ENCODE peak calls at places on chromosomes 6 and 20, in five cellular contexts. Q, U, M, N and B are unnamed samples.

GRCh38 chr6:135128268-135128914 is 52.7 kb upstream of the MYB start:
- DNase-seq in Q (no peak), U (no peak), M (no peak), N (no peak), B (no peak)

GRCh38 chr6:11412011-11412424 is 125.5 kb upstream of the TMEM170B start:
- DNase-seq in Q (no peak), U (no peak), M (no peak), N (no peak), B (no peak)

GRCh38 chr6:11714116-11714797 is 64.3 kb downstream of the ADTRP start:
- DNase-seq in Q (peak), U (no peak), M (no peak), N (no peak), B (no peak)

GRCh38 chr20:49674383-49675352 is 39.0 kb downstream of the B4GALT5 start:
- DNase-seq in Q (no peak), U (no peak), M (peak), N (no peak), B (peak)

GRCh38 chr20:36454664-36455427 is 86.5 kb upstream of the MYL9 start:
- DNase-seq in Q (no peak), U (no peak), M (no peak), N (no peak), B (peak)

GRCh38 chr6:63460971-63461370 is 111.3 kb upstream of the LOC128125822 start:
- DNase-seq in Q (no peak), U (no peak), M (no peak), N (no peak), B (no peak)

GRCh38 chr6:47651505-47651944 is 46.9 kb upstream of the ADGRF4 start:
- DNase-seq in Q (no peak), U (no peak), M (no peak), N (no peak), B (no peak)

GRCh38 chr6:11085758-11086435 is 7.7 kb upstream of the SMIM13 start:
- DNase-seq in Q (no peak), U (no peak), M (no peak), N (no peak), B (no peak)

GRCh38 chr6:148272084-148272483 is 70.6 kb upstream of the SASH1 start:
- DNase-seq in Q (no peak), U (no peak), M (no peak), N (no peak), B (no peak)

GRCh38 chr6:67131827-67132226 is 1424.8 kb upstream of the EYS start:
- DNase-seq in Q (no peak), U (no peak), M (no peak), N (no peak), B (no peak)

GRCh38 chr20:62427172-62428007 is at the start of gene RBBP8NL:
- DNase-seq in Q (no peak), U (no peak), M (peak), N (no peak), B (peak)

GRCh38 chr20:19688031-19688806 is 69.8 kb upstream of the RIN2 start:
- DNase-seq in Q (no peak), U (peak), M (peak), N (peak), B (peak)

DNA sequence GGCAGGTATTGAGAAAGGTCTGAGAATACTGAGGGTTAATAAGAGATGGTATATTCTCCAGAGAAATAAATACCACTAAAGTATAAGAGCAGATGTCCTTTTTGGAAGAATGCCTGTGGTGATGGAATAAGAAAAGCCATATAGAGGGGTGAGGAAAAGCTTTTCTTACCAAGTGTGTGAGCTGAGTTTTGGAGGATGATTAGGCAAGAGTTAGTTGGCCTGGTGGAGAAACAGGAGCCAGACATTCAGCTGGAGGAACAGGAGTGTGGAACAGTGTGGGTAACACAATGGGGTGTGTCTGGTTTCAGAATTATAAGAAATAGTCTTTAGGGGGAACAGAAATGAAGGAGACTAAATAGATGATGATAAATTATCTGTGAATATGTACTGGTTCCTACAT is 19.9 kb downstream of the ZNF451 start:
- DNase-seq in Q (no peak), U (no peak), M (no peak), N (no peak), B (no peak)
- TF ChIP-seq JUND in Q (no peak), U (no peak), M (no peak), N (no peak), B (no peak)

GRCh38 chr20:34573541-34573940 is 15.0 kb downstream of the MAP1LC3A start:
- DNase-seq in Q (no peak), U (no peak), M (no peak), N (no peak), B (no peak)

GRCh38 chr20:34567885-34568865 is 9.7 kb downstream of the MAP1LC3A start:
- DNase-seq in Q (no peak), U (no peak), M (no peak), N (no peak), B (no peak)

GRCh38 chr20:34569598-34569997 is 11.1 kb downstream of the MAP1LC3A start:
- DNase-seq in Q (no peak), U (no peak), M (no peak), N (no peak), B (no peak)

GRCh38 chr20:34571753-34572152 is 13.2 kb downstream of the MAP1LC3A start:
- DNase-seq in Q (no peak), U (no peak), M (no peak), N (no peak), B (no peak)

DNA sequence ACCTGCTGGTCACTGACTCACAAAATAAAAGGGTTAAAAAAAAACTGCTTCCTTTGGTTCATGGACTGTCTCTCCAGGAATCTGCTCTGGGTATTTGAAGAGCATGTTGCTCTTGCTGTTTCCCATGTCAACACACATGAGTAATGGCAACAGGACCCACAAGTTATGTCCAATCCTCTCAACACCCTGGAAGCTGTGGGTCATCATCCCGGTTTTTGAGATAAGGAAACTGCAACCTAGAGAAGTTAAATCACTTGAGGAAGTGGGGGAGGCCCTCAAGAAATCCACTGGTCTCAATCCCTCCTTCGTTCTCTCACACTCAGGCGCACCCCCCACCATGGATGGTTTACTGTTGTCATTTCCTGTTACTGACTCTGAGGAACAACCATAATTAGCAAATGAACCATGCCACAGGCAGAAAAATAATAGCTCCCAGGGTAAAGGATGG is 12.4 kb downstream of the MAP1LC3A start:
- DNase-seq in Q (no peak), U (no peak), M (no peak), N (peak), B (no peak)
- TF ChIP-seq JUND in Q (no peak), U (no peak), M (no peak), N (peak), B (no peak)

GRCh38 chr6:156273065-156273711 is 504.0 kb upstream of the ARID1B start:
- DNase-seq in Q (no peak), U (no peak), M (no peak), N (no peak), B (no peak)

GRCh38 chr6:156269751-156270369 is 507.3 kb upstream of the ARID1B start:
- DNase-seq in Q (no peak), U (no peak), M (no peak), N (no peak), B (no peak)

GRCh38 chr6:156268849-156269248 is 508.3 kb upstream of the ARID1B start:
- DNase-seq in Q (no peak), U (no peak), M (no peak), N (no peak), B (no peak)
- TF ChIP-seq JUND in Q (no peak), U (no peak), M (no peak), N (no peak), B (no peak)

GRCh38 chr20:23602699-23603098 is 3.0 kb downstream of the CST9 start:
- DNase-seq in Q (no peak), U (no peak), M (no peak), N (no peak), B (no peak)

GRCh38 chr20:23602261-23602660 is 3.5 kb downstream of the CST9 start:
- DNase-seq in Q (no peak), U (no peak), M (no peak), N (no peak), B (no peak)

GRCh38 chr20:23605867-23606651 is at the start of gene CST9:
- DNase-seq in Q (no peak), U (no peak), M (no peak), N (no peak), B (no peak)

GRCh38 chr20:23603321-23603720 is 2.4 kb downstream of the CST9 start:
- DNase-seq in Q (no peak), U (no peak), M (no peak), N (no peak), B (no peak)

DNA sequence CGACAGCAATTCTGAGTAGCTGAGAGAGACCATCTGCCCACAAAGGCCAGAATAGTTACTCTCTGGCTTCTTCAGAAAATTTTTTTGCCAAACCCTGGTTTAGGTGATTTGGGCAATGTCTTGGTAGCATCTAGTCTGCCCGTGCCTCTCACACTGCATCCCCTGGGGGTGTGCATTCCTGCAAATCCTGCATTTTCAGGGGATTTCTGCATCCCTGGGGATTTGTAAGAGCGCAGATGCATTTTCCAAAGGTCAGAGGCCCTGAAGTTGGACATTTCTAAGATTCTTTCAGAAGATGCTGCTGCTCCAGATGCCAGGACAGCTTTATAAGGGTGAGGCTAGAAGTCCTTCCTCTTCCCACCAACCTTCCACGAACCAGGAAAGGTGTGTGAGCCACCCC is 4.0 kb downstream of the CST9 start:
- DNase-seq in Q (no peak), U (no peak), M (no peak), N (no peak), B (no peak)
- TF ChIP-seq JUND in Q (no peak), U (no peak), M (no peak), N (no peak), B (no peak)

GRCh38 chr6:138719011-138719635 is 54.4 kb upstream of the CCDC28A start:
- DNase-seq in Q (no peak), U (no peak), M (no peak), N (no peak), B (no peak)
- TF ChIP-seq JUND in Q (no peak), U (no peak), M (no peak), N (no peak), B (no peak)

DNA sequence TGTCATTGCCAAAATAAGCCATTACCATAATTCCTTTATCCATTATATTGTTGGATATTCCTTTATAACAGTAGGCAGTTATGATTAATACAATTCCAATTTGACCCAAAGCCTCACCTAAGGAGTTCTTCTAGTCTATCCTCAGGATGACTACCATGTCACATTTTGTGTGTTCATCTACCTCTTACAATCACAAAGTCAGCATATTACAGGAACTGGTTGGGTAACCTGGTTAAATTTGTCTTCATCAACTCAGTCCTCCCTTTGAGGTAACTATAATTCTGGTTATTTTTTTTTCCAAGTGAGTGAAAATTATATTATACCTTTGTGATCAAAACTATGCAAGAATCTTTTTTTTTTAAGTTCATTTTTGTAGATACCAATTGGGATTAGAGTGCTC is 540.5 kb downstream of the BTBD3 start:
- DNase-seq in Q (no peak), U (no peak), M (no peak), N (no peak), B (no peak)
- TF ChIP-seq JUND in Q (no peak), U (no peak), M (no peak), N (no peak), B (no peak)

GRCh38 chr6:81995548-81996289 is 243.2 kb upstream of the TENT5A start:
- DNase-seq in Q (no peak), U (no peak), M (no peak), N (no peak), B (no peak)

GRCh38 chr6:81999270-81999669 is 246.8 kb upstream of the TENT5A start:
- DNase-seq in Q (no peak), U (no peak), M (no peak), N (no peak), B (no peak)

GRCh38 chr6:81996414-81996813 is 243.9 kb upstream of the TENT5A start:
- DNase-seq in Q (no peak), U (no peak), M (no peak), N (no peak), B (no peak)

GRCh38 chr6:81998432-81998831 is 246.0 kb upstream of the TENT5A start:
- DNase-seq in Q (no peak), U (no peak), M (no peak), N (no peak), B (no peak)

DNA sequence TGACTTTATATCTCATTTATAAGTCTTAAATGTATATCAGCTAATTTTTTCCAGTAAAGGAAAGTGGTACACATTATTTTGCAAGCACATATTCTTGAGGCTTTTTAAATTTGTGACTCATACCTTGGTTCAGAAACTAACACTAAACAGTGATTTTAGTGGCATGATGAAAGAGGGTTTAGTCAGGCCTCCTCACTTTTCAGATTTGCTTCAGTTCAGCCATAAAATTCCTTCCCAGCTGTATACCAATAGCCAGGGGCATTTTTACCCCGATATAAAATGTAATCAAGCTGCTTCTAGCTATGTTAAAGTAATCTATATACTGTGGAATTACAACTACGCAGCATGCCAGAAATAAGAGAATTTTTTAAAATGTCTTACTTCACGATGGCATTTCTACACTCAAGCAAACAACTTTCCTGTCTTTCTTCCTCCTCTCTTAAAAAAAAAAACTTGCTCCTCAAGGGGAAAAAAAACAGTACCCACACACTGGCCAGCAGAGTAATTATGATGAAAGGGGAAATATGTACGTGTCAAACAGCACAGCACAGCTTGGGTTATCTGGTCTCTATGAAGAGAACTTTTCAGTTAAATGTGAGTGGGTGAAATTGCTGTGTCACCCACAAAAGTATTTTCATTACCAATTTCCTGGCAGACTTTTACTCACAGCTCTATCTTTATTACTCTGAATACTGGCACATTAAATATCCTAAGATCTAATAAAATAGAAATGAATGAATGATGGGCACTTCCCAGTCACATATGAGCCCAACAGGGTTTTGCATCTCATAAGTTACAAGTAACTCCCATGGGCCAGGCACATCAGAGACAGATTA is 244.8 kb upstream of the TENT5A start:
- DNase-seq in Q (peak), U (no peak), M (no peak), N (no peak), B (no peak)
- TF ChIP-seq JUND in Q (no peak), U (peak), M (peak), N (no peak), B (no peak)

GRCh38 chr6:51843470-51844390 is 243.7 kb downstream of the PKHD1 start:
- DNase-seq in Q (no peak), U (peak), M (no peak), N (no peak), B (no peak)

GRCh38 chr6:51846531-51846930 is 240.9 kb downstream of the PKHD1 start:
- DNase-seq in Q (no peak), U (peak), M (no peak), N (no peak), B (no peak)

GRCh38 chr6:51842487-51843469 is 244.6 kb downstream of the PKHD1 start:
- DNase-seq in Q (no peak), U (no peak), M (no peak), N (no peak), B (no peak)

GRCh38 chr6:51842066-51842465 is 245.3 kb downstream of the PKHD1 start:
- DNase-seq in Q (no peak), U (no peak), M (no peak), N (no peak), B (no peak)

GRCh38 chr6:51844391-51844735 is 243.1 kb downstream of the PKHD1 start:
- DNase-seq in Q (no peak), U (peak), M (no peak), N (peak), B (peak)
- TF ChIP-seq JUND in Q (no peak), U (no peak), M (no peak), N (no peak), B (no peak)